ENCODE peak calls at places on chromosome 3, in four cellular contexts. One of them, this sample, is unnamed.

GRCh38 chr3:163266731-163267130 is 1770.1 kb downstream of the OTOL1 start:
- DNase-seq in AG08396: no peak
- DNase-seq in neural progenitor cell: no peak
- DNase-seq in foreskin fibroblast: no peak
- DNase-seq in this sample: no peak

GRCh38 chr3:184129012-184129411 is 6.1 kb upstream of the EIF2B5 start:
- DNase-seq in AG08396: peak; percentile 41
- DNase-seq in neural progenitor cell: peak; percentile 72
- DNase-seq in foreskin fibroblast: peak; percentile 32
- DNase-seq in this sample: peak; percentile 60

GRCh38 chr3:45554001-45554691 is 40.4 kb upstream of the LIMD1 start:
- DNase-seq in AG08396: no peak
- DNase-seq in foreskin fibroblast: peak; percentile 43
- DNase-seq in neural progenitor cell: no peak
- DNase-seq in this sample: no peak

GRCh38 chr3:194051554-194052175 is 84.3 kb upstream of the HES1 start:
- DNase-seq in foreskin fibroblast: no peak
- DNase-seq in AG08396: no peak
- DNase-seq in neural progenitor cell: no peak
- DNase-seq in this sample: no peak

GRCh38 chr3:123028233-123028828 is 768 bp upstream of the SEMA5B start:
- DNase-seq in neural progenitor cell: peak; percentile 81
- DNase-seq in AG08396: peak; percentile 83
- DNase-seq in foreskin fibroblast: peak; percentile 68
- DNase-seq in this sample: peak; percentile 50

GRCh38 chr3:171566803-171567422 is 106.7 kb upstream of the TNIK start:
- DNase-seq in AG08396: peak; percentile 48
- DNase-seq in neural progenitor cell: peak; percentile 69
- DNase-seq in foreskin fibroblast: peak; percentile 16
- DNase-seq in this sample: peak; percentile 40

GRCh38 chr3:160343132-160343531 is 55.9 kb downstream of the IFT80 start:
- DNase-seq in neural progenitor cell: peak; percentile 9
- DNase-seq in AG08396: no peak
- DNase-seq in foreskin fibroblast: no peak
- DNase-seq in this sample: peak; percentile 13

GRCh38 chr3:189157232-189158007 is 14.4 kb upstream of the TPRG1 start:
- DNase-seq in AG08396: no peak
- DNase-seq in neural progenitor cell: no peak
- DNase-seq in foreskin fibroblast: no peak
- DNase-seq in this sample: no peak

GRCh38 chr3:172522871-172523818 is at the start of gene TNFSF10:
- DNase-seq in foreskin fibroblast: no peak
- DNase-seq in AG08396: peak; percentile 14
- DNase-seq in neural progenitor cell: peak; percentile 12
- DNase-seq in this sample: no peak

GRCh38 chr3:69120879-69121464 is 1.4 kb downstream of the LMOD3 start:
- DNase-seq in foreskin fibroblast: peak; percentile 50
- DNase-seq in AG08396: peak; percentile 37
- DNase-seq in neural progenitor cell: peak; percentile 74
- DNase-seq in this sample: peak; percentile 62

GRCh38 chr3:16262195-16262594 is 2.5 kb downstream of the DPH3 start:
- DNase-seq in AG08396: no peak
- DNase-seq in foreskin fibroblast: no peak
- DNase-seq in neural progenitor cell: no peak
- DNase-seq in this sample: no peak

GRCh38 chr3:39812537-39812936 is 3.1 kb downstream of the MYRIP start:
- DNase-seq in foreskin fibroblast: no peak
- DNase-seq in neural progenitor cell: peak; percentile 43
- DNase-seq in AG08396: no peak
- DNase-seq in this sample: no peak

GRCh38 chr3:146921693-146922092 is 316.5 kb upstream of the PLSCR5 start:
- DNase-seq in foreskin fibroblast: no peak
- DNase-seq in AG08396: no peak
- DNase-seq in neural progenitor cell: peak; percentile 32
- DNase-seq in this sample: no peak

GRCh38 chr3:197487911-197488391 is 67.8 kb downstream of the BDH1 start:
- DNase-seq in AG08396: peak; percentile 82
- DNase-seq in foreskin fibroblast: peak; percentile 97
- DNase-seq in neural progenitor cell: no peak
- DNase-seq in this sample: peak; percentile 91

GRCh38 chr3:14154895-14155432 is 23.4 kb downstream of the XPC start:
- DNase-seq in neural progenitor cell: no peak
- DNase-seq in foreskin fibroblast: no peak
- DNase-seq in AG08396: no peak
- DNase-seq in this sample: no peak

GRCh38 chr3:142896201-142896755 is 7.4 kb upstream of the PCOLCE2 start:
- DNase-seq in AG08396: peak; percentile 47
- DNase-seq in neural progenitor cell: no peak
- DNase-seq in foreskin fibroblast: peak; percentile 56
- DNase-seq in this sample: peak; percentile 74

GRCh38 chr3:94946683-94947082 is 883.8 kb downstream of the NSUN3 start:
- DNase-seq in foreskin fibroblast: no peak
- DNase-seq in AG08396: no peak
- DNase-seq in neural progenitor cell: peak; percentile 4
- DNase-seq in this sample: no peak

GRCh38 chr3:14806641-14807263 is 12.0 kb upstream of the FGD5 start:
- DNase-seq in neural progenitor cell: no peak
- DNase-seq in foreskin fibroblast: no peak
- DNase-seq in AG08396: no peak
- DNase-seq in this sample: no peak

GRCh38 chr3:28286595-28286994 is 45.2 kb downstream of the CMC1 start:
- DNase-seq in AG08396: peak; percentile 20
- DNase-seq in neural progenitor cell: peak; percentile 16
- DNase-seq in foreskin fibroblast: peak; percentile 10
- DNase-seq in this sample: peak; percentile 35

GRCh38 chr3:139118835-139119234 is 74.1 kb upstream of the PRR23C start:
- DNase-seq in foreskin fibroblast: no peak
- DNase-seq in AG08396: no peak
- DNase-seq in neural progenitor cell: no peak
- DNase-seq in this sample: no peak

GRCh38 chr3:133136114-133137041 is 98.2 kb downstream of the TMEM108 start:
- DNase-seq in AG08396: no peak
- DNase-seq in neural progenitor cell: no peak
- DNase-seq in foreskin fibroblast: peak; percentile 7
- DNase-seq in this sample: no peak

GRCh38 chr3:7309707-7310106 is 448.8 kb downstream of the GRM7 start:
- DNase-seq in foreskin fibroblast: no peak
- DNase-seq in neural progenitor cell: no peak
- DNase-seq in AG08396: no peak
- DNase-seq in this sample: no peak

GRCh38 chr3:129195731-129196256 is 12.1 kb upstream of the CNBP start:
- DNase-seq in AG08396: peak; percentile 84
- DNase-seq in foreskin fibroblast: peak; percentile 93
- DNase-seq in neural progenitor cell: no peak
- DNase-seq in this sample: peak; percentile 97

GRCh38 chr3:114590309-114591047 is 296.6 kb downstream of the TIGIT start:
- DNase-seq in AG08396: no peak
- DNase-seq in neural progenitor cell: no peak
- DNase-seq in foreskin fibroblast: no peak
- DNase-seq in this sample: no peak

This sample was measured in HFFc6.